ENCODE peak calls at places on chromosome 20, in four cellular contexts. X is PC-9, S is GM23248, V is mammary epithelial cell. D is an unnamed sample.

GRCh38 chr20:13231031-13231752 is 10.1 kb downstream of the ISM1 start:
- DNase-seq in V (peak; percentile 89), S (peak; percentile 88), X (no peak), D (no peak)

GRCh38 chr20:42190084-42190483 is 571.9 kb upstream of the CHD6 start:
- DNase-seq in S (no peak), X (no peak), V (no peak), D (no peak)

GRCh38 chr20:53897884-53898557 is 172.4 kb downstream of the BCAS1 start:
- DNase-seq in V (no peak), S (no peak), X (no peak), D (no peak)

GRCh38 chr20:37081717-37082289 is 14.0 kb downstream of the RBL1 start:
- DNase-seq in S (no peak), X (no peak), V (no peak), D (no peak)

GRCh38 chr20:34072778-34073177 is 39.3 kb downstream of the EIF2S2 start:
- DNase-seq in S (no peak), V (no peak), X (no peak), D (no peak)

GRCh38 chr20:56171087-56172012 is 77.2 kb upstream of the MC3R start:
- DNase-seq in X (no peak), V (peak; percentile 9), S (peak; percentile 38), D (no peak)

GRCh38 chr20:18973499-18974173 is 160.1 kb downstream of the SCP2D1 start:
- DNase-seq in V (peak; percentile 21), S (peak; percentile 9), X (no peak), D (no peak)

GRCh38 chr20:64057628-64058498 is 5.1 kb upstream of the TCEA2 start:
- DNase-seq in V (no peak), X (peak; percentile 55), S (peak; percentile 69), D (no peak)

GRCh38 chr20:46011631-46012482 is 3.1 kb downstream of the MMP9 start:
- DNase-seq in S (peak; percentile 65), X (no peak), V (no peak), D (no peak)

GRCh38 chr20:48597521-48598302 is 230.1 kb downstream of the PREX1 start:
- DNase-seq in X (peak; percentile 82), V (no peak), S (peak; percentile 8), D (no peak)

GRCh38 chr20:31723282-31724078 is 812 bp upstream of the BCL2L1 start:
- DNase-seq in S (peak; percentile 97), X (peak; percentile 86), V (peak; percentile 96), D (peak; percentile 95)

GRCh38 chr20:43662943-43663655 is 3.8 kb upstream of the MYBL2 start:
- DNase-seq in S (peak; percentile 53), V (peak; percentile 85), X (peak; percentile 71), D (no peak)

GRCh38 chr20:36601546-36601945 is 4.0 kb upstream of the RAB5IF start:
- DNase-seq in V (no peak), X (no peak), S (no peak), D (no peak)

GRCh38 chr20:59729476-59729875 is 125.1 kb downstream of the PHACTR3 start:
- DNase-seq in S (no peak), X (no peak), V (no peak), D (no peak)

GRCh38 chr20:44805991-44806729 is 4.2 kb downstream of the RIMS4 start:
- DNase-seq in X (no peak), V (no peak), S (peak; percentile 42), D (peak; percentile 19)

GRCh38 chr20:23094213-23094896 is 8.2 kb upstream of the CD93 start:
- DNase-seq in S (no peak), X (no peak), V (no peak), D (no peak)

GRCh38 chr20:8372819-8373218 is 240.8 kb downstream of the PLCB1 start:
- DNase-seq in V (no peak), S (no peak), X (no peak), D (no peak)

GRCh38 chr20:59120491-59120890 is 43.1 kb upstream of the ZNF831 start:
- DNase-seq in V (no peak), X (peak; percentile 40), S (no peak), D (no peak)

GRCh38 chr20:1182136-1182535 is 2.6 kb downstream of the TMEM74B start:
- DNase-seq in S (no peak), V (no peak), X (no peak), D (no peak)

GRCh38 chr20:1813674-1814635 is 81.3 kb upstream of the SIRPA start:
- DNase-seq in S (no peak), X (no peak), V (no peak), D (no peak)

GRCh38 chr20:48877299-48877698 is 44.2 kb upstream of the ARFGEF2 start:
- DNase-seq in V (peak; percentile 35), S (peak; percentile 63), X (no peak), D (no peak)

GRCh38 chr20:48195121-48195870 is 410.0 kb upstream of the SULF2 start:
- DNase-seq in X (no peak), S (no peak), V (no peak), D (no peak)

GRCh38 chr20:49207071-49207470 is 12.1 kb upstream of the DDX27 start:
- DNase-seq in X (no peak), V (no peak), S (no peak), D (no peak)

GRCh38 chr20:2446845-2447244 is 23.7 kb downstream of the SNRPB start:
- DNase-seq in V (no peak), X (no peak), S (no peak), D (no peak)

GRCh38 chr20:11453430-11453829 is 464.3 kb upstream of the BTBD3 start:
- DNase-seq in X (peak; percentile 47), S (peak; percentile 62), V (peak; percentile 83), D (peak; percentile 70)

GRCh38 chr20:46900068-46900467 is 5.4 kb downstream of the EYA2 start:
- DNase-seq in S (no peak), X (no peak), V (no peak), D (no peak)

GRCh38 chr20:59984551-59984950 is 26.3 kb downstream of the CDH26 start:
- DNase-seq in V (no peak), S (no peak), X (peak; percentile 5), D (no peak)

GRCh38 chr20:57713505-57713903 is 3.7 kb upstream of the PMEPA1 start:
- DNase-seq in S (peak; percentile 83), X (peak; percentile 67), V (no peak), D (no peak)

GRCh38 chr20:51361258-51361657 is 181.3 kb downstream of the NFATC2 start:
- DNase-seq in S (no peak), X (no peak), V (no peak), D (no peak)

GRCh38 chr20:49572857-49573256 is 4.9 kb upstream of the PTGIS start:
- DNase-seq in V (no peak), X (no peak), S (no peak), D (no peak)

GRCh38 chr20:48866936-48867335 is 39.1 kb upstream of the PREX1 start:
- DNase-seq in S (no peak), V (no peak), X (no peak), D (no peak)

GRCh38 chr20:21710863-21711431 is 5.5 kb downstream of the PAX1 start:
- DNase-seq in S (no peak), X (no peak), V (no peak), D (no peak)
- TF ChIP-seq EZH2 in S (no peak), X (no peak), V (no peak), D (no peak)

GRCh38 chr20:62553136-62553837 is 77.5 kb upstream of the GATA5 start:
- DNase-seq in S (no peak), V (no peak), X (no peak), D (no peak)

GRCh38 chr20:62553838-62554161 is 78.0 kb upstream of the GATA5 start:
- DNase-seq in X (no peak), S (no peak), V (no peak), D (no peak)

GRCh38 chr20:62551408-62552323 is 75.9 kb upstream of the GATA5 start:
- DNase-seq in S (no peak), X (no peak), V (no peak), D (no peak)

GRCh38 chr20:62554214-62554897 is 78.6 kb upstream of the GATA5 start:
- DNase-seq in V (no peak), S (no peak), X (no peak), D (no peak)

DNA sequence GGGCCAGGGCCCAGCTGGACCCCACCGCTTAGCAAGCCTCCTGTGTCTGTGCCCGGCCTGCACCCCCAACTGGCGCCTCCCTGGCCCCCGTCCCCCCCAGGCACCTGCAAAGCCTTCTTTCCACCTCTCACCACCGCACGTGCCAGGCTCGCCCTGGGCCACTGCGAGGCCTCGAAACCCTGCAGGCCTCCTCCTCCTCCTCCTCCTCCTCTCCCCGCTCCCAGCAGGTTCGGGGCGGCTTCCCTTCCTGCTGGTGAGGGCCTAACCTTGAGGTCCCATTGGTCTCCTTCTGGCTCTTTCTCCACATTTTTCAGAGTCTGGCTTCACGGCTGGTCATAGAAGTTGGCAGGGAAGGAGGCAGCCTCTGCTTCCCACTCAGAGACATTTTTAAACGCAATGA is 76.8 kb upstream of the GATA5 start:
- DNase-seq in X (no peak), S (no peak), V (no peak), D (no peak)
- TF ChIP-seq EZH2 in X (no peak), S (no peak), V (no peak), D (no peak)

GRCh38 chr20:21505161-21505809 is 8.6 kb downstream of the NKX2-2 start:
- DNase-seq in S (peak; percentile 69), X (no peak), V (peak; percentile 55), D (no peak)
- TF ChIP-seq EZH2 in S (no peak), X (no peak), V (no peak), D (no peak)

GRCh38 chr20:63036266-63036665 is 29.5 kb upstream of the BHLHE23 start:
- DNase-seq in V (no peak), S (no peak), X (no peak), D (no peak)
- TF ChIP-seq EZH2 in V (no peak), S (no peak), X (no peak), D (no peak)

DNA sequence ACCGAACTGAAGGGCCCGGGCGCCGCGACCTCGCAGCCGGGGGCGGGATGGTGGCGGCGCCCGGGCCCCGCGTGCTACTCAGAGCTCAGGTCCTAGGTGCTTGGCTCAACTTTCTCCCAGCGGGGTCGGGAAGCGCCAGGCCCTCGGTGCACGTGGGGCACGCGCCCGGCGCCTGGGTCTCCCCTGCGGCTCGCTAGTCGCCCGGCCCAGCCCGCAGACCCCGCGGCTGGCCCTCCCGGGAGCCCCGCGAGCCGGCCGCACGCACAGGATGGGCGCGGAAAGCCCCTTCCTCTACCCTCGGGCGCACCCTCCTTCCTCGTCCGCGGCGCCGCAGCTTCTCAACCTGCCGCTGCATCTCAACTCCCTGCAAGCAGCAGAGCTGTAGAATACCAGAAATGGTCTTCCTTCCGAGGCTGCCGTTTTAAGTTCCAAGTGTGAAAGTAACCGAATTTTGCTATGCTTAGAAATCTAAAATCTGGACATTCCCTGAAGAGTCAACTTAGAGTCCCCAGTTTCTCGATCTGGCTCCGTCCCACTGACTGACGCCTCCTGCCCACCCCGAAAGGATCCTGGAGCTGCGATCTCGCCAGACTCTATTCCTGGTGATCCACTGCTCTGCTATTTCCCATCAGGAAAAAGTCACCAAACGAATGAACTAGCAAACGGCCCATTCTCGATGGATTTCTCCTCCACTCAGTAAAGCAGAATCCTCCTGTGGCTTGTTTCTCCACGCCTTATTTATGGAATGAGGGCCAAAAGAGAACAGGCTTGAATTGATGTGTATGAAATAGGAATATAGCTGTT is 5.6 kb downstream of the NKX2-4 start:
- DNase-seq in S (no peak), X (no peak), V (no peak), D (no peak)
- TF ChIP-seq EZH2 in S (no peak), X (no peak), V (no peak), D (peak; percentile 65)

D was measured in astrocyte.